ENCODE peak calls at places on chromosomes 6 and 20, in six cellular contexts. I, R, Y, F, X and U are unnamed samples.

GRCh38 chr20:30811896-30812671 is 445.4 kb upstream of the DEFB115 start:
- DNase-seq in I (no peak), R (no peak), Y (no peak), F (no peak), X (no peak), U (peak)

GRCh38 chr6:55512904-55513303 is 66.1 kb downstream of the HMGCLL1 start:
- DNase-seq in I (no peak), R (no peak), Y (no peak), F (no peak), X (no peak), U (no peak)

GRCh38 chr6:68777956-68778355 is 142.9 kb downstream of the ADGRB3 start:
- DNase-seq in I (no peak), R (no peak), Y (no peak), F (no peak), X (no peak), U (no peak)

GRCh38 chr20:35558416-35558815 is 16.5 kb downstream of the ERGIC3 start:
- DNase-seq in I (no peak), R (no peak), Y (no peak), F (no peak), X (no peak), U (no peak)

GRCh38 chr6:157868835-157869234 is 45.8 kb downstream of the SNX9 start:
- DNase-seq in I (no peak), R (no peak), Y (no peak), F (peak), X (no peak), U (no peak)

GRCh38 chr6:98295776-98296175 is 538.6 kb upstream of the POU3F2 start:
- DNase-seq in I (no peak), R (no peak), Y (no peak), F (no peak), X (no peak), U (no peak)

GRCh38 chr6:157461000-157461915 is 80.3 kb downstream of the ZDHHC14 start:
- DNase-seq in I (no peak), R (peak), Y (no peak), F (peak), X (no peak), U (no peak)

GRCh38 chr6:15417811-15418210 is 171.9 kb downstream of the JARID2 start:
- DNase-seq in I (no peak), R (no peak), Y (no peak), F (no peak), X (no peak), U (no peak)

GRCh38 chr6:64685401-64685800 is 1021.6 kb downstream of the EYS start:
- DNase-seq in I (no peak), R (no peak), Y (no peak), F (no peak), X (no peak), U (no peak)

DNA sequence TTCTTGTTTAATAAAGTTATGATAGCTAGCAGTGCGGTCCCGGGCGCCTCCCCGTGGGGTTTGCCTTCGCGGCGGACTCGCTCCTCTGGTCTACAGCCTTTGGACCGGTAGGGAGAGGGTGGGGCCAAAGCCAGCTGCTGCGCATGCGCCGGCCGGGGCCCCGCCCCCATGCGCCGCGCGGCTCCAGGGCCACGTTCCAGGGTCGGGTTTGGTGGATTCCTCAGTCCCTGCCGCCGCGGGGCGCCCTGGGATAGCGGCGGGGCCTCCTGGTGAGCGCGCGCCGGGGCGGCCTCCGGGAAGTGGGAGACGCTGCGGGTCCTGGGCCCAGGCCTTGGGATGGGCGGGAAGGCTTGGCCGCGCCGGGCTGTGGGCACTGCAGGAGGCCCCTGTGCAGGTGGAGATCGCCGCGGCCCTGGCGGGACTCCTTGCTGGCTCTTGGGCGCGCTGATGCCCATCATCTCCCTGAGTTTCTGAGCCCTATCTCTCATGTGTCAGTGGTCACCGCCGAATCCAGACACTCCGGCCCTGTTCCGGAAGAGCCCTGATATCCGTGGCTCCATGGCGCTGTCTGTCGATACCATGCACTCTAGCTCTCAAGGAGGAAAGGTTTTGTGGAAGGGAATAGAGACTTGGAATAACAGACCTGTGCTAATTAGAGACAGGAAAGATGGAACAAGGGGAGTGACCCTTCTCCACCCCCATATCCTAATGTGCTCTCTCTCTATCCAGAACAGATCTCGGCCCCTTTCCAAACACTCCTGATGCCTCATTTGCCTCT is at the start of gene VARS2:
- DNase-seq in I (peak), R (peak), Y (peak), F (peak), X (peak), U (peak)
- TF ChIP-seq CTCF in I (peak), R (peak), Y (no peak), F (peak), X (no peak), U (peak)

DNA sequence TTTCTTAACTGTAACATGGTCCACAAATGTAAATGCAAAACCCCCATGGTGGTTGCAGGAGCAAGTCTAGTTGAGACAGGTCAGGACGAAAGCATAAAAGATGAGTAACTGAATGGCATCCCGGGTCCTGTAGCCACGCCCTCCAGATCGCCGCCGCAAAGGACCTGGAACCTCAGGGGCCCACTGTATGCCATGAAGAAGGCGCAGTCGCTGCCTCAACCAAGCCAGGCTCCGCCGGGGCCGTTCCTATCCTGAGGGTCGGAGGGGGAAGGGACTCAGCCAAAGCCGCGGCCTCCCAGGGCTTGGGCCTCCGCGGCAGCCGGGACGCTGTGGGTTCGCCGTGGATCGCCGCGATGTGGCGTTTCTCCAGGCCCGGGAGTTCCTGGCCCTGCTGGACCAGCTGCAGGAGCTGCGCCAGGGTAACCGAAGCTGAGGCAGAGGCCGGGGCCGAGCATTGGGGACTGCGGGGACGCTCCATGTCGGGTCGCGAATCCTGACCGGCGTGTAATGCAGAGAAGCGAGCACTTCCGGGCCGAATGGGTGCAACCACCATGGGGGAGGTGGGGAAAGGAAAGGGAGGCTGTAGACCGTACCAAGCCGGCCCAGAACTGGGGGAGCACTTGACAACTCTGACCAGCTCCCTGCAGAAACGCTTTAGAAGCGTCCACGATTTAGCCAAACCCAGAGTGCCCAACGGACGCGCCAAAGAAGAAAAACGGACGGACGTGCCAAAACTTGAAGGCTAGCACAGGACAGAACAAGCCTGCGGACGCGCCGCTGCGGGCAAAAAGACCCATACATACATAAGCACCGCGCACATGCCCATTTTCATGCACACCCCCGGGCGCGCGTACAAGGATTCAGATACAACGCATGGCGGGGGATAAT is 11.1 kb downstream of the RPL7L1 start:
- DNase-seq in I (peak), R (peak), Y (peak), F (peak), X (peak), U (peak)
- TF ChIP-seq POLR2A in I (peak), R (peak), Y (peak), F (peak), X (no peak), U (no peak)

GRCh38 chr6:144075187-144075586 is 20.2 kb downstream of the SF3B5 start:
- DNase-seq in I (no peak), R (no peak), Y (no peak), F (no peak), X (no peak), U (no peak)
- TF ChIP-seq POLR2AphosphoS5 in I (no peak), R (no peak), Y (no peak), F (no peak), X (no peak), U (no peak)

DNA sequence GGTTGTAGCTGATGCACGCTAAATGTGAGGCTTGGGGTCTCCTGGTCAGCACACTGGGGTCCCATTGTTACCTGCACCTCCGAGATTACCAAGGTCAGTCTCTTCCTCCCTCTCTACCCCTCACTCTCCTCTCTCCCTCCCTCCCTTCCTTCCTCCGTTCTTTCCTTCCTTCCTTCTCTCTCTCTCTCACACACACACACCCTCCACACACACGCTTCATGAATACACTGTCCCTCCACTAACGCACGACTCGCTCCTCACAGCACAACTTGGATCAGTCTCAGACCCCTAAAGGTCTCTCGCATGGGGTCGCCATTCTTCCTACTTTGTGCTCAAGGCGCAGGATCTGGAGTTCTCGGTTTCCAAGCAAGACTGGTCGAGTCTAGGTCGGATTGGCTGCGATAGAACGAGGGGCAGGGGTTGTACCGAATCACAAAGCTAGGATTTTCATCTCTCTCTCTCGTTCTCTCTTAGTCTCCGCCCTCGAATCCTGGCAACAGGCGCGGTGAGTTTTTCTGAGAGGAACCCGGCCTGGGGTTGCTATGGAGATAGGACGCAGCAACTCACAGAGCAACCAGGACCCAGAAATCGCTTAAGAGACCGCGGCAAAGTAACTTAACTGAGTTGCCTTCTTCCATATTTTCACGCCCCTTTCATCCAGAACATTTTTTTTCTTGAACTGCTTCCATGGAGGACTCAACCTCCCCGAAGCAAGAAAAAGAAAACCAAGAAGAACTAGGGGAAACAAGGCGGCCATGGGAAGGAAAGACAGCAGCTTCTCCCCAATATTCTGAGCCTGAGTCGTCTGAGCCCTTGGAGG is at the start of gene RSPH4A:
- DNase-seq in I (peak), R (peak), Y (peak), F (peak), X (peak), U (no peak)
- TF ChIP-seq CTCF in I (no peak), R (no peak), Y (no peak), F (no peak), X (no peak), U (no peak)

GRCh38 chr6:165988306-165988756 is 179.3 kb downstream of the TBXT start:
- DNase-seq in I (no peak), R (no peak), Y (no peak), F (no peak), X (no peak), U (no peak)

GRCh38 chr6:165988757-165989456 is 178.7 kb downstream of the TBXT start:
- DNase-seq in I (no peak), R (no peak), Y (no peak), F (no peak), X (no peak), U (no peak)

GRCh38 chr6:165985926-165986646 is 181.6 kb downstream of the TBXT start:
- DNase-seq in I (no peak), R (no peak), Y (no peak), F (no peak), X (no peak), U (no peak)

GRCh38 chr6:165986647-165987482 is 180.8 kb downstream of the TBXT start:
- DNase-seq in I (no peak), R (no peak), Y (no peak), F (no peak), X (no peak), U (no peak)

DNA sequence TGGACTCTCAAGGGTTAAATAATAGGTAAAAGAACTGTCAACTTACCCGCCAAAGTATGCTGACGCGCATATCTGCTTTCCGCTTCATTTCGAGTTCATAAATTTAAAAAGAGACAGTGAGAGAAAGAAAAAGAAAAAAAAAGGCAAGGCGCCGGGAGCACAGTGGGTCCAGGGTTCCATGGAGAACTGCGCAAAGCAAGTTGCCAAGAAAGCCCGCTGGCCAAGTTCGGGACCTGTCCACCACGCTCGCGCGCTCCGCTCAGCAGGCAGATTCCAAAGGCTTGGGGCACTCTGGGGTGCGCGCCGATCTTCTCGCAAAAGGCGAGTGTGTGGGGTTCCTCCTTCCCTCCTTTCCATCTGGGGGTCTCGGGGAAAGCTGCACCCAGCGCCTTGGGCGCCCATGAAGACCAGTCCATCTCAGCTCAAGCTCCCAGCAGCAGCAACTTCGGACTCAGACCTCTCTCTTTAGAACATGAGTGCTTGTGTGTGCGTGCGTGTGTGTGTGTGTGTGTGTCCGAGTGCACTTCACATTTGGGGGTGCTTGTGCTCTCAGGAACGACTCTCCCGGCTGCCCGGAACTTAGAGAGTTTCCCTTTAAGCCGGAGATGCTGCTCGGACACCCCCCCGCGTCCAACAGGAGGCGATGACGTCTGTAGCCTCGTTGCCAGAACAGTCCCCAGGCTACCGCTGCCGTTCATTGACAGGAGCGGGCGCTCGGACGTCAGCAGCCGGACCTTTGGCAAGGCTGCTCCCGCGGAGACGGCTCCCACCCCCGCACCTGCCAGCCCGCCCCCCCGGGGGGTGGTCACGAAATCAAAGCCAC is 180.0 kb downstream of the TBXT start:
- DNase-seq in I (no peak), R (peak), Y (no peak), F (no peak), X (peak), U (peak)
- TF ChIP-seq POLR2A in I (no peak), R (no peak), Y (no peak), F (no peak), X (no peak), U (no peak)

GRCh38 chr6:77565370-77565769 is 87.5 kb upstream of the MEI4 start:
- DNase-seq in I (no peak), R (no peak), Y (no peak), F (no peak), X (no peak), U (no peak)
- TF ChIP-seq POLR2AphosphoS5 in I (no peak), R (no peak), Y (no peak), F (no peak), X (no peak), U (no peak)

DNA sequence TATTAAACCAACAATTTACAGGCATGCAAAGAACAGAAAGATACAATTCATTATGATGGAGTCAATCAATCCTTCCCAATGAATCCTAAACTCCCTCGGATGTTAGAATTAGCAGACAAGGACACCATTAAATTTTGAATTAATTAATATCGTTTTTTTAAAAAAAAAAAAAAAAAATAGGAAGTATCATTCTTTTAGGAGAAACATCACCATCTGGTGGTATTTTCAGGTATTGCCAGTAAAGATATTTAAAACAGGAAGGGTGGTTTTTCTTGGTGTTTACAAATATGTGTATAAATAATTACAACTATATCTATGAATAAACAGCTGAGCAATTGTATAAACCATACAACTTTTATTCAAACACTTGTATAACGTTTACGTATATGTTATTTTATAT is 564.4 kb downstream of the HAO1 start:
- DNase-seq in I (no peak), R (no peak), Y (peak), F (peak), X (no peak), U (no peak)
- TF ChIP-seq CTCF in I (no peak), R (peak), Y (peak), F (peak), X (peak), U (no peak)

DNA sequence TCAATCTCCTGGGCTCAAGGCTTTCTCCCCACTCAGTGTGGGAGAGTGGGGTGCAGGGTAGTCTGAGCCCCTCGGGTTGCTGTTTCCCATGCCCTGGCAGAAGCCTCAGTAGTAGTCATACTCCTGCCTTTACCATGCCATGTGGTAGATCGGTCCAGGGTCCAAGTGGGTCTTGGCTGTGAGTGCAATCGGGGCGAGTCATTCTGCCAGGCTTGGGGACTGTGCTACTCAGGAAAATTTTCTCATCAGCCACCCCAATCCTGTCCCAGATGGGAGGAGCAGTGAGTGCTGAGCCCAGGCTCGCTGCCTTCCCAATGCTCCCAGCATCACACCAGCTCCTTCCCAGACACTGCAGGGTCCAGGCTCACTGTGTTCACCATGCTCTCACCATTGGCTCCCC is 10.7 kb upstream of the RAET1L start:
- DNase-seq in I (no peak), R (no peak), Y (no peak), F (no peak), X (no peak), U (no peak)
- TF ChIP-seq POLR2A in I (no peak), R (no peak), Y (no peak), F (no peak), X (no peak), U (no peak)

GRCh38 chr6:131015630-131016263 is 47.3 kb downstream of the EPB41L2 start:
- DNase-seq in I (no peak), R (no peak), Y (no peak), F (peak), X (no peak), U (no peak)
- TF ChIP-seq POLR2AphosphoS5 in I (no peak), R (no peak), Y (no peak), F (no peak), X (no peak), U (no peak)

DNA sequence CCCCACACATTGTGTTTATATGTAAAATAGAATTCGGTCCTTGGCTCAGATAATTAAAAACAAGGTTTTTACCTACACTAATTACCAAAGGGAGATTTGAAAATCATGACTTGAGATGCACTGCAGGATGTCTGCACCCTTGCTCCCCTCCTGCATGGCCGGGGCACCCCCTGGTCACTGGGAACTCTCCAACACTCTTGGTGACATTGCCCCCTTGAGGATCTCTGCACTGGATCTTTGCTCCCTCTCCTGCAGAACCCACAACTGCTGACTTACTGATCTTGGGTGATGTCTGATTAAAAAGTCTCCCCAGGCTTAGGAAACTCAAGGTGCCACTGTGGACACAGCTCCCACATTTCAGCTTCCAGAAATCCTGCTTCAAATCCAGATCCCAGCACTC is 17.1 kb upstream of the CSNK2A1 start:
- DNase-seq in I (no peak), R (no peak), Y (no peak), F (no peak), X (no peak), U (no peak)
- TF ChIP-seq CTCF in I (no peak), R (no peak), Y (no peak), F (no peak), X (no peak), U (no peak)